ENCODE peak calls at places on chromosomes 5 and 9, in six cellular contexts. One of them, this sample, is unnamed.

GRCh38 chr5:1324301-1324700 is 20.6 kb downstream of the CLPTM1L start:
- DNase-seq in NCI-H446 treated with DMSO at 0.1 percent for 48 hours: no peak
- DNase-seq in foreskin melanocyte: no peak
- DNase-seq in stimulated activated CD4-positive, alpha-beta T cell treated with anti-CD3 and anti-CD28 coated beads, Interleukin-1b, Interleukin-23, amount 100 ng/mL, for 1 hour: no peak
- DNase-seq in small intestine: no peak
- DNase-seq in globus pallidus: no peak
- DNase-seq in this sample: no peak

GRCh38 chr5:119323630-119324000 is 32.2 kb upstream of the TNFAIP8 start:
- DNase-seq in NCI-H446 treated with DMSO at 0.1 percent for 48 hours: peak
- DNase-seq in foreskin melanocyte: no peak
- DNase-seq in stimulated activated CD4-positive, alpha-beta T cell treated with anti-CD3 and anti-CD28 coated beads, Interleukin-1b, Interleukin-23, amount 100 ng/mL, for 1 hour: no peak
- DNase-seq in small intestine: no peak
- DNase-seq in globus pallidus: no peak
- DNase-seq in this sample: no peak

GRCh38 chr9:127846451-127847154 is 7.9 kb downstream of the ENG start:
- DNase-seq in NCI-H446 treated with DMSO at 0.1 percent for 48 hours: no peak
- DNase-seq in foreskin melanocyte: no peak
- DNase-seq in stimulated activated CD4-positive, alpha-beta T cell treated with anti-CD3 and anti-CD28 coated beads, Interleukin-1b, Interleukin-23, amount 100 ng/mL, for 1 hour: no peak
- DNase-seq in small intestine: no peak
- DNase-seq in globus pallidus: no peak
- DNase-seq in this sample: no peak

GRCh38 chr9:113558632-113559502 is 95.3 kb downstream of the RGS3 start:
- DNase-seq in NCI-H446 treated with DMSO at 0.1 percent for 48 hours: no peak
- DNase-seq in foreskin melanocyte: no peak
- DNase-seq in stimulated activated CD4-positive, alpha-beta T cell treated with anti-CD3 and anti-CD28 coated beads, Interleukin-1b, Interleukin-23, amount 100 ng/mL, for 1 hour: no peak
- DNase-seq in small intestine: peak
- DNase-seq in globus pallidus: no peak
- DNase-seq in this sample: peak

GRCh38 chr5:111142932-111143331 is 50.8 kb downstream of the WDR36 start:
- DNase-seq in NCI-H446 treated with DMSO at 0.1 percent for 48 hours: no peak
- DNase-seq in foreskin melanocyte: no peak
- DNase-seq in stimulated activated CD4-positive, alpha-beta T cell treated with anti-CD3 and anti-CD28 coated beads, Interleukin-1b, Interleukin-23, amount 100 ng/mL, for 1 hour: no peak
- DNase-seq in small intestine: no peak
- DNase-seq in globus pallidus: no peak
- DNase-seq in this sample: no peak

GRCh38 chr5:64811050-64811640 is 42.4 kb downstream of the CWC27 start:
- DNase-seq in NCI-H446 treated with DMSO at 0.1 percent for 48 hours: peak
- DNase-seq in foreskin melanocyte: peak
- DNase-seq in stimulated activated CD4-positive, alpha-beta T cell treated with anti-CD3 and anti-CD28 coated beads, Interleukin-1b, Interleukin-23, amount 100 ng/mL, for 1 hour: no peak
- DNase-seq in small intestine: peak
- DNase-seq in globus pallidus: peak
- DNase-seq in this sample: peak

GRCh38 chr5:64451551-64451950 is 54.3 kb upstream of the RGS7BP start:
- DNase-seq in NCI-H446 treated with DMSO at 0.1 percent for 48 hours: no peak
- DNase-seq in foreskin melanocyte: peak
- DNase-seq in stimulated activated CD4-positive, alpha-beta T cell treated with anti-CD3 and anti-CD28 coated beads, Interleukin-1b, Interleukin-23, amount 100 ng/mL, for 1 hour: no peak
- DNase-seq in small intestine: no peak
- DNase-seq in globus pallidus: no peak
- DNase-seq in this sample: no peak

GRCh38 chr5:181173027-181173419 is 25.6 kb downstream of the OR2V2 start:
- DNase-seq in NCI-H446 treated with DMSO at 0.1 percent for 48 hours: no peak
- DNase-seq in foreskin melanocyte: no peak
- DNase-seq in stimulated activated CD4-positive, alpha-beta T cell treated with anti-CD3 and anti-CD28 coated beads, Interleukin-1b, Interleukin-23, amount 100 ng/mL, for 1 hour: no peak
- DNase-seq in small intestine: peak
- DNase-seq in globus pallidus: no peak
- DNase-seq in this sample: no peak

GRCh38 chr5:81207009-81207408 is 26.1 kb upstream of the CKMT2 start:
- DNase-seq in NCI-H446 treated with DMSO at 0.1 percent for 48 hours: no peak
- DNase-seq in foreskin melanocyte: no peak
- DNase-seq in stimulated activated CD4-positive, alpha-beta T cell treated with anti-CD3 and anti-CD28 coated beads, Interleukin-1b, Interleukin-23, amount 100 ng/mL, for 1 hour: no peak
- DNase-seq in small intestine: peak
- DNase-seq in globus pallidus: no peak
- DNase-seq in this sample: peak

GRCh38 chr5:137374110-137374853 is 124.8 kb downstream of the SPOCK1 start:
- DNase-seq in NCI-H446 treated with DMSO at 0.1 percent for 48 hours: peak
- DNase-seq in foreskin melanocyte: no peak
- DNase-seq in stimulated activated CD4-positive, alpha-beta T cell treated with anti-CD3 and anti-CD28 coated beads, Interleukin-1b, Interleukin-23, amount 100 ng/mL, for 1 hour: no peak
- DNase-seq in small intestine: no peak
- DNase-seq in globus pallidus: no peak
- DNase-seq in this sample: peak

GRCh38 chr5:26663500-26663899 is 374.9 kb downstream of the CDH9 start:
- DNase-seq in NCI-H446 treated with DMSO at 0.1 percent for 48 hours: no peak
- DNase-seq in foreskin melanocyte: no peak
- DNase-seq in stimulated activated CD4-positive, alpha-beta T cell treated with anti-CD3 and anti-CD28 coated beads, Interleukin-1b, Interleukin-23, amount 100 ng/mL, for 1 hour: no peak
- DNase-seq in small intestine: no peak
- DNase-seq in globus pallidus: no peak
- DNase-seq in this sample: no peak

GRCh38 chr9:98627291-98627690 is 81.4 kb downstream of the GABBR2 start:
- DNase-seq in NCI-H446 treated with DMSO at 0.1 percent for 48 hours: no peak
- DNase-seq in foreskin melanocyte: peak
- DNase-seq in stimulated activated CD4-positive, alpha-beta T cell treated with anti-CD3 and anti-CD28 coated beads, Interleukin-1b, Interleukin-23, amount 100 ng/mL, for 1 hour: no peak
- DNase-seq in small intestine: no peak
- DNase-seq in globus pallidus: no peak
- DNase-seq in this sample: no peak

GRCh38 chr5:125657936-125658335 is 765.3 kb upstream of the GRAMD2B start:
- DNase-seq in NCI-H446 treated with DMSO at 0.1 percent for 48 hours: no peak
- DNase-seq in foreskin melanocyte: no peak
- DNase-seq in stimulated activated CD4-positive, alpha-beta T cell treated with anti-CD3 and anti-CD28 coated beads, Interleukin-1b, Interleukin-23, amount 100 ng/mL, for 1 hour: no peak
- DNase-seq in small intestine: no peak
- DNase-seq in globus pallidus: no peak
- DNase-seq in this sample: peak

GRCh38 chr5:66830636-66831035 is 234.4 kb downstream of the MAST4 start:
- DNase-seq in NCI-H446 treated with DMSO at 0.1 percent for 48 hours: no peak
- DNase-seq in foreskin melanocyte: no peak
- DNase-seq in stimulated activated CD4-positive, alpha-beta T cell treated with anti-CD3 and anti-CD28 coated beads, Interleukin-1b, Interleukin-23, amount 100 ng/mL, for 1 hour: no peak
- DNase-seq in small intestine: no peak
- DNase-seq in globus pallidus: no peak
- DNase-seq in this sample: no peak

GRCh38 chr9:100098241-100098886 is 436 bp downstream of the ERP44 start:
- DNase-seq in NCI-H446 treated with DMSO at 0.1 percent for 48 hours: no peak
- DNase-seq in foreskin melanocyte: no peak
- DNase-seq in stimulated activated CD4-positive, alpha-beta T cell treated with anti-CD3 and anti-CD28 coated beads, Interleukin-1b, Interleukin-23, amount 100 ng/mL, for 1 hour: no peak
- DNase-seq in small intestine: peak
- DNase-seq in globus pallidus: peak
- DNase-seq in this sample: peak

GRCh38 chr9:114091711-114092110 is 7.4 kb downstream of the KIF12 start:
- DNase-seq in NCI-H446 treated with DMSO at 0.1 percent for 48 hours: no peak
- DNase-seq in foreskin melanocyte: no peak
- DNase-seq in stimulated activated CD4-positive, alpha-beta T cell treated with anti-CD3 and anti-CD28 coated beads, Interleukin-1b, Interleukin-23, amount 100 ng/mL, for 1 hour: no peak
- DNase-seq in small intestine: no peak
- DNase-seq in globus pallidus: no peak
- DNase-seq in this sample: no peak

GRCh38 chr5:176948458-176948857 is 49.3 kb upstream of the HK3 start:
- DNase-seq in NCI-H446 treated with DMSO at 0.1 percent for 48 hours: no peak
- DNase-seq in foreskin melanocyte: no peak
- DNase-seq in stimulated activated CD4-positive, alpha-beta T cell treated with anti-CD3 and anti-CD28 coated beads, Interleukin-1b, Interleukin-23, amount 100 ng/mL, for 1 hour: no peak
- DNase-seq in small intestine: no peak
- DNase-seq in globus pallidus: peak
- DNase-seq in this sample: no peak

GRCh38 chr9:96651626-96652025 is 3.5 kb downstream of the PRXL2C start:
- DNase-seq in NCI-H446 treated with DMSO at 0.1 percent for 48 hours: no peak
- DNase-seq in foreskin melanocyte: peak
- DNase-seq in stimulated activated CD4-positive, alpha-beta T cell treated with anti-CD3 and anti-CD28 coated beads, Interleukin-1b, Interleukin-23, amount 100 ng/mL, for 1 hour: no peak
- DNase-seq in small intestine: peak
- DNase-seq in globus pallidus: no peak
- DNase-seq in this sample: no peak

GRCh38 chr5:73431204-73431851 is 17.2 kb downstream of the FOXD1 start:
- DNase-seq in NCI-H446 treated with DMSO at 0.1 percent for 48 hours: no peak
- DNase-seq in foreskin melanocyte: no peak
- DNase-seq in stimulated activated CD4-positive, alpha-beta T cell treated with anti-CD3 and anti-CD28 coated beads, Interleukin-1b, Interleukin-23, amount 100 ng/mL, for 1 hour: no peak
- DNase-seq in small intestine: no peak
- DNase-seq in globus pallidus: no peak
- DNase-seq in this sample: no peak

GRCh38 chr9:34521406-34522045 is 1.3 kb downstream of the ENHO start:
- DNase-seq in NCI-H446 treated with DMSO at 0.1 percent for 48 hours: no peak
- DNase-seq in foreskin melanocyte: no peak
- DNase-seq in stimulated activated CD4-positive, alpha-beta T cell treated with anti-CD3 and anti-CD28 coated beads, Interleukin-1b, Interleukin-23, amount 100 ng/mL, for 1 hour: no peak
- DNase-seq in small intestine: no peak
- DNase-seq in globus pallidus: no peak
- DNase-seq in this sample: no peak

GRCh38 chr9:91255327-91255726 is 106.4 kb downstream of the AUH start:
- DNase-seq in NCI-H446 treated with DMSO at 0.1 percent for 48 hours: no peak
- DNase-seq in foreskin melanocyte: no peak
- DNase-seq in stimulated activated CD4-positive, alpha-beta T cell treated with anti-CD3 and anti-CD28 coated beads, Interleukin-1b, Interleukin-23, amount 100 ng/mL, for 1 hour: no peak
- DNase-seq in small intestine: no peak
- DNase-seq in globus pallidus: no peak
- DNase-seq in this sample: no peak

GRCh38 chr9:29078063-29078660 is 1504.9 kb upstream of the C9orf72 start:
- DNase-seq in NCI-H446 treated with DMSO at 0.1 percent for 48 hours: no peak
- DNase-seq in foreskin melanocyte: peak
- DNase-seq in stimulated activated CD4-positive, alpha-beta T cell treated with anti-CD3 and anti-CD28 coated beads, Interleukin-1b, Interleukin-23, amount 100 ng/mL, for 1 hour: no peak
- DNase-seq in small intestine: no peak
- DNase-seq in globus pallidus: no peak
- DNase-seq in this sample: no peak

GRCh38 chr5:34736445-34737119 is 80.5 kb downstream of the RAI14 start:
- DNase-seq in NCI-H446 treated with DMSO at 0.1 percent for 48 hours: no peak
- DNase-seq in foreskin melanocyte: no peak
- DNase-seq in stimulated activated CD4-positive, alpha-beta T cell treated with anti-CD3 and anti-CD28 coated beads, Interleukin-1b, Interleukin-23, amount 100 ng/mL, for 1 hour: no peak
- DNase-seq in small intestine: no peak
- DNase-seq in globus pallidus: no peak
- DNase-seq in this sample: no peak

GRCh38 chr5:90675222-90675621 is 116.6 kb downstream of the ADGRV1 start:
- DNase-seq in NCI-H446 treated with DMSO at 0.1 percent for 48 hours: no peak
- DNase-seq in foreskin melanocyte: no peak
- DNase-seq in stimulated activated CD4-positive, alpha-beta T cell treated with anti-CD3 and anti-CD28 coated beads, Interleukin-1b, Interleukin-23, amount 100 ng/mL, for 1 hour: no peak
- DNase-seq in small intestine: no peak
- DNase-seq in globus pallidus: peak
- DNase-seq in this sample: no peak

GRCh38 chr9:110922145-110922544 is 116.1 kb downstream of the LPAR1 start:
- DNase-seq in NCI-H446 treated with DMSO at 0.1 percent for 48 hours: no peak
- DNase-seq in foreskin melanocyte: no peak
- DNase-seq in stimulated activated CD4-positive, alpha-beta T cell treated with anti-CD3 and anti-CD28 coated beads, Interleukin-1b, Interleukin-23, amount 100 ng/mL, for 1 hour: no peak
- DNase-seq in small intestine: no peak
- DNase-seq in globus pallidus: no peak
- DNase-seq in this sample: no peak

GRCh38 chr5:43874772-43875171 is 271.8 kb downstream of the NNT start:
- DNase-seq in NCI-H446 treated with DMSO at 0.1 percent for 48 hours: no peak
- DNase-seq in foreskin melanocyte: peak
- DNase-seq in stimulated activated CD4-positive, alpha-beta T cell treated with anti-CD3 and anti-CD28 coated beads, Interleukin-1b, Interleukin-23, amount 100 ng/mL, for 1 hour: no peak
- DNase-seq in small intestine: no peak
- DNase-seq in globus pallidus: no peak
- DNase-seq in this sample: no peak

GRCh38 chr9:8329561-8330283 is 530.1 kb upstream of the DMAC1 start:
- DNase-seq in NCI-H446 treated with DMSO at 0.1 percent for 48 hours: no peak
- DNase-seq in foreskin melanocyte: no peak
- DNase-seq in stimulated activated CD4-positive, alpha-beta T cell treated with anti-CD3 and anti-CD28 coated beads, Interleukin-1b, Interleukin-23, amount 100 ng/mL, for 1 hour: no peak
- DNase-seq in small intestine: no peak
- DNase-seq in globus pallidus: no peak
- DNase-seq in this sample: no peak

GRCh38 chr9:36590246-36590645 is 17.6 kb downstream of the MELK start:
- DNase-seq in NCI-H446 treated with DMSO at 0.1 percent for 48 hours: no peak
- DNase-seq in foreskin melanocyte: no peak
- DNase-seq in stimulated activated CD4-positive, alpha-beta T cell treated with anti-CD3 and anti-CD28 coated beads, Interleukin-1b, Interleukin-23, amount 100 ng/mL, for 1 hour: no peak
- DNase-seq in small intestine: no peak
- DNase-seq in globus pallidus: no peak
- DNase-seq in this sample: no peak

GRCh38 chr5:173328896-173329369 is 719 bp upstream of the STC2 start:
- DNase-seq in NCI-H446 treated with DMSO at 0.1 percent for 48 hours: no peak
- DNase-seq in foreskin melanocyte: peak
- DNase-seq in stimulated activated CD4-positive, alpha-beta T cell treated with anti-CD3 and anti-CD28 coated beads, Interleukin-1b, Interleukin-23, amount 100 ng/mL, for 1 hour: no peak
- DNase-seq in small intestine: no peak
- DNase-seq in globus pallidus: no peak
- DNase-seq in this sample: no peak

GRCh38 chr9:78035369-78035993 is 3.9 kb upstream of the GNAQ start:
- DNase-seq in NCI-H446 treated with DMSO at 0.1 percent for 48 hours: peak
- DNase-seq in foreskin melanocyte: peak
- DNase-seq in stimulated activated CD4-positive, alpha-beta T cell treated with anti-CD3 and anti-CD28 coated beads, Interleukin-1b, Interleukin-23, amount 100 ng/mL, for 1 hour: no peak
- DNase-seq in small intestine: peak
- DNase-seq in globus pallidus: peak
- DNase-seq in this sample: peak

GRCh38 chr5:116144103-116144502 is 59.3 kb downstream of the COMMD10 start:
- DNase-seq in NCI-H446 treated with DMSO at 0.1 percent for 48 hours: no peak
- DNase-seq in foreskin melanocyte: no peak
- DNase-seq in stimulated activated CD4-positive, alpha-beta T cell treated with anti-CD3 and anti-CD28 coated beads, Interleukin-1b, Interleukin-23, amount 100 ng/mL, for 1 hour: no peak
- DNase-seq in small intestine: no peak
- DNase-seq in globus pallidus: no peak
- DNase-seq in this sample: no peak

GRCh38 chr5:160621503-160621902 is 199.8 kb downstream of the PTTG1 start:
- DNase-seq in NCI-H446 treated with DMSO at 0.1 percent for 48 hours: no peak
- DNase-seq in foreskin melanocyte: no peak
- DNase-seq in stimulated activated CD4-positive, alpha-beta T cell treated with anti-CD3 and anti-CD28 coated beads, Interleukin-1b, Interleukin-23, amount 100 ng/mL, for 1 hour: no peak
- DNase-seq in small intestine: no peak
- DNase-seq in globus pallidus: no peak
- DNase-seq in this sample: no peak